ENCODE peak calls at places on chromosomes 5 and 9, in five cellular contexts. X is non-pigmented ciliary epithelial cell, F is RWPE2, N is NCI-H510A treated with DMSO at 0.1 percent for 48 hours, Q is GM18507. R is an unnamed sample.
A peak's percentile ranks its signal among the peaks of the same experiment; 100 is the strongest.

GRCh38 chr5:94901071-94901979 is 282.9 kb downstream of the SLF1 start:
- DNase-seq in X (peak; percentile 68), F (no peak), N (no peak), Q (no peak), R (no peak)

GRCh38 chr5:76807296-76807695 is 11.5 kb upstream of the F2RL1 start:
- DNase-seq in X (no peak), F (no peak), N (no peak), Q (no peak), R (no peak)

GRCh38 chr5:136141561-136141960 is 8.9 kb downstream of the SMAD5 start:
- DNase-seq in X (no peak), F (no peak), N (no peak), Q (no peak), R (no peak)

GRCh38 chr5:45533692-45534091 is 162.5 kb downstream of the HCN1 start:
- DNase-seq in X (no peak), F (no peak), N (no peak), Q (no peak), R (no peak)

GRCh38 chr9:87290241-87290700 is 207.4 kb upstream of the DAPK1 start:
- DNase-seq in X (no peak), F (no peak), N (no peak), Q (no peak), R (no peak)

GRCh38 chr5:156920042-156920860 is 42.8 kb downstream of the TIMD4 start:
- DNase-seq in X (no peak), F (no peak), N (no peak), Q (no peak), R (no peak)

GRCh38 chr5:36880761-36881160 is 4.2 kb downstream of the NIPBL start:
- DNase-seq in X (no peak), F (no peak), N (no peak), Q (no peak), R (no peak)

GRCh38 chr9:129609486-129610192 is 11.3 kb downstream of the C9orf50 start:
- DNase-seq in X (no peak), F (no peak), N (no peak), Q (no peak), R (no peak)

GRCh38 chr5:168088415-168089165 is 202.9 kb upstream of the WWC1 start:
- DNase-seq in X (no peak), F (no peak), N (no peak), Q (no peak), R (no peak)

GRCh38 chr9:131887680-131888079 is 147.8 kb upstream of the RAPGEF1 start:
- DNase-seq in X (no peak), F (no peak), N (no peak), Q (no peak), R (no peak)

GRCh38 chr5:59617186-59617771 is 276.2 kb downstream of the PDE4D start:
- DNase-seq in X (no peak), F (no peak), N (no peak), Q (no peak), R (no peak)

GRCh38 chr9:111890254-111890791 is 6.3 kb upstream of the UGCG start:
- DNase-seq in X (no peak), F (no peak), N (no peak), Q (no peak), R (no peak)

GRCh38 chr9:99073347-99073746 is 31.6 kb upstream of the TGFBR1 start:
- DNase-seq in X (no peak), F (no peak), N (no peak), Q (no peak), R (no peak)

GRCh38 chr9:80899208-80899607 is 790.1 kb downstream of the TLE1 start:
- DNase-seq in X (no peak), F (no peak), N (no peak), Q (no peak), R (no peak)

GRCh38 chr5:176768174-176768970 is 42.0 kb upstream of the UNC5A start:
- DNase-seq in X (no peak), F (peak; percentile 55), N (no peak), Q (no peak), R (no peak)

GRCh38 chr9:29830815-29831214 is 2257.5 kb upstream of the C9orf72 start:
- DNase-seq in X (peak; percentile 23), F (no peak), N (peak; percentile 31), Q (no peak), R (peak; percentile 11)

GRCh38 chr9:133593587-133593986 is 15.6 kb downstream of the FAM163B start:
- DNase-seq in X (no peak), F (no peak), N (no peak), Q (no peak), R (no peak)